ENCODE peak calls at places on chromosomes 1 and 21, in eight cellular contexts. One of them, this sample, is unnamed.

GRCh38 chr1:59236949-59237545 is 59.8 kb upstream of the FGGY start:
- DNase-seq in GOT3: no peak
- DNase-seq in aorta: no peak
- DNase-seq in C1 segment of cervical spinal cord: no peak
- DNase-seq in GM12878: no peak
- DNase-seq in cardiac muscle cell: no peak
- DNase-seq in head of caudate nucleus: no peak
- DNase-seq in GM10248: no peak
- DNase-seq in this sample: no peak

GRCh38 chr21:44304846-44305245 is 5.0 kb downstream of the PFKL start:
- DNase-seq in GM12878: no peak
- DNase-seq in cardiac muscle cell: peak
- DNase-seq in GM10248: peak
- DNase-seq in C1 segment of cervical spinal cord: peak
- DNase-seq in head of caudate nucleus: peak
- DNase-seq in GOT3: no peak
- DNase-seq in aorta: no peak
- DNase-seq in this sample: peak

GRCh38 chr1:228282329-228283042 is 74.6 kb downstream of the OBSCN start:
- DNase-seq in GM12878: no peak
- DNase-seq in C1 segment of cervical spinal cord: no peak
- DNase-seq in aorta: no peak
- DNase-seq in cardiac muscle cell: no peak
- DNase-seq in GOT3: no peak
- DNase-seq in head of caudate nucleus: no peak
- DNase-seq in GM10248: no peak
- DNase-seq in this sample: no peak

GRCh38 chr21:28754127-28754611 is 238.5 kb downstream of the LTN1 start:
- DNase-seq in cardiac muscle cell: peak
- DNase-seq in GM10248: no peak
- DNase-seq in GM12878: no peak
- DNase-seq in GOT3: no peak
- DNase-seq in C1 segment of cervical spinal cord: no peak
- DNase-seq in head of caudate nucleus: no peak
- DNase-seq in aorta: peak
- DNase-seq in this sample: peak

GRCh38 chr1:1181938-1182410 is 8.3 kb downstream of the TTLL10 start:
- DNase-seq in head of caudate nucleus: no peak
- DNase-seq in GM12878: no peak
- DNase-seq in aorta: peak
- DNase-seq in GM10248: no peak
- DNase-seq in GOT3: no peak
- DNase-seq in C1 segment of cervical spinal cord: no peak
- DNase-seq in cardiac muscle cell: no peak
- DNase-seq in this sample: no peak

GRCh38 chr1:185319152-185319501 is 2.1 kb upstream of the IVNS1ABP start:
- DNase-seq in GM10248: no peak
- DNase-seq in aorta: no peak
- DNase-seq in cardiac muscle cell: no peak
- DNase-seq in GM12878: no peak
- DNase-seq in GOT3: no peak
- DNase-seq in head of caudate nucleus: no peak
- DNase-seq in C1 segment of cervical spinal cord: no peak
- DNase-seq in this sample: no peak

GRCh38 chr1:44048816-44049215 is 17.6 kb upstream of the SLC6A9 start:
- DNase-seq in head of caudate nucleus: no peak
- DNase-seq in C1 segment of cervical spinal cord: no peak
- DNase-seq in GOT3: no peak
- DNase-seq in aorta: no peak
- DNase-seq in GM12878: no peak
- DNase-seq in cardiac muscle cell: peak
- DNase-seq in GM10248: no peak
- DNase-seq in this sample: no peak

GRCh38 chr1:84379128-84379527 is 19.2 kb upstream of the DNASE2B start:
- DNase-seq in cardiac muscle cell: peak
- DNase-seq in head of caudate nucleus: no peak
- DNase-seq in aorta: no peak
- DNase-seq in C1 segment of cervical spinal cord: no peak
- DNase-seq in GOT3: no peak
- DNase-seq in GM10248: no peak
- DNase-seq in GM12878: no peak
- DNase-seq in this sample: no peak

GRCh38 chr21:38802050-38803026 is 3.4 kb upstream of the ETS2 start:
- DNase-seq in C1 segment of cervical spinal cord: no peak
- DNase-seq in GM10248: no peak
- DNase-seq in aorta: no peak
- DNase-seq in head of caudate nucleus: no peak
- DNase-seq in GM12878: no peak
- DNase-seq in GOT3: no peak
- DNase-seq in cardiac muscle cell: no peak
- DNase-seq in this sample: no peak

GRCh38 chr1:88681223-88681622 is 2.9 kb upstream of the PKN2 start:
- DNase-seq in head of caudate nucleus: no peak
- DNase-seq in GM12878: no peak
- DNase-seq in aorta: no peak
- DNase-seq in GM10248: no peak
- DNase-seq in GOT3: no peak
- DNase-seq in cardiac muscle cell: no peak
- DNase-seq in C1 segment of cervical spinal cord: no peak
- DNase-seq in this sample: no peak

GRCh38 chr1:156894711-156895407 is 1.3 kb downstream of the PEAR1 start:
- DNase-seq in C1 segment of cervical spinal cord: no peak
- DNase-seq in head of caudate nucleus: no peak
- DNase-seq in GM12878: no peak
- DNase-seq in GOT3: no peak
- DNase-seq in cardiac muscle cell: peak
- DNase-seq in GM10248: no peak
- DNase-seq in aorta: no peak
- DNase-seq in this sample: no peak

GRCh38 chr1:12644829-12645228 is 944 bp downstream of the AADACL4 start:
- DNase-seq in C1 segment of cervical spinal cord: no peak
- DNase-seq in GOT3: no peak
- DNase-seq in cardiac muscle cell: no peak
- DNase-seq in GM12878: no peak
- DNase-seq in head of caudate nucleus: no peak
- DNase-seq in aorta: no peak
- DNase-seq in GM10248: no peak
- DNase-seq in this sample: no peak

GRCh38 chr1:39554277-39554676 is 22.3 kb downstream of the PABPC4 start:
- DNase-seq in aorta: no peak
- DNase-seq in GM12878: no peak
- DNase-seq in GOT3: no peak
- DNase-seq in C1 segment of cervical spinal cord: no peak
- DNase-seq in head of caudate nucleus: no peak
- DNase-seq in cardiac muscle cell: no peak
- DNase-seq in GM10248: no peak
- DNase-seq in this sample: no peak

GRCh38 chr1:29789221-29789909 is 553.0 kb downstream of the PTPRU start:
- DNase-seq in cardiac muscle cell: no peak
- DNase-seq in GM10248: no peak
- DNase-seq in aorta: no peak
- DNase-seq in GM12878: no peak
- DNase-seq in C1 segment of cervical spinal cord: no peak
- DNase-seq in GOT3: no peak
- DNase-seq in head of caudate nucleus: no peak
- DNase-seq in this sample: no peak

GRCh38 chr1:228004331-228004871 is 2.4 kb upstream of the WNT3A start:
- DNase-seq in GM12878: no peak
- DNase-seq in head of caudate nucleus: no peak
- DNase-seq in aorta: no peak
- DNase-seq in GOT3: no peak
- DNase-seq in C1 segment of cervical spinal cord: no peak
- DNase-seq in cardiac muscle cell: peak
- DNase-seq in GM10248: peak
- DNase-seq in this sample: no peak

GRCh38 chr1:86537928-86538695 is 8.8 kb upstream of the CLCA4 start:
- DNase-seq in C1 segment of cervical spinal cord: no peak
- DNase-seq in aorta: no peak
- DNase-seq in GM12878: no peak
- DNase-seq in cardiac muscle cell: peak
- DNase-seq in GM10248: no peak
- DNase-seq in head of caudate nucleus: no peak
- DNase-seq in GOT3: no peak
- DNase-seq in this sample: no peak

GRCh38 chr1:26771285-26771642 is 16.5 kb upstream of the PIGV start:
- DNase-seq in GM12878: no peak
- DNase-seq in head of caudate nucleus: no peak
- DNase-seq in C1 segment of cervical spinal cord: no peak
- DNase-seq in GOT3: no peak
- DNase-seq in GM10248: no peak
- DNase-seq in cardiac muscle cell: no peak
- DNase-seq in aorta: no peak
- DNase-seq in this sample: no peak

GRCh38 chr1:205663286-205663994 is 16.9 kb downstream of the SLC45A3 start:
- DNase-seq in GM10248: no peak
- DNase-seq in GOT3: no peak
- DNase-seq in head of caudate nucleus: no peak
- DNase-seq in GM12878: no peak
- DNase-seq in C1 segment of cervical spinal cord: no peak
- DNase-seq in aorta: no peak
- DNase-seq in cardiac muscle cell: no peak
- DNase-seq in this sample: no peak

GRCh38 chr1:85134583-85135455 is 66.0 kb downstream of the SYDE2 start:
- DNase-seq in GM10248: no peak
- DNase-seq in GOT3: no peak
- DNase-seq in aorta: no peak
- DNase-seq in C1 segment of cervical spinal cord: no peak
- DNase-seq in cardiac muscle cell: peak
- DNase-seq in head of caudate nucleus: no peak
- DNase-seq in GM12878: no peak
- DNase-seq in this sample: no peak

GRCh38 chr1:158496379-158496778 is 24.4 kb downstream of the OR10R2 start:
- DNase-seq in head of caudate nucleus: no peak
- DNase-seq in aorta: no peak
- DNase-seq in GOT3: no peak
- DNase-seq in GM10248: no peak
- DNase-seq in C1 segment of cervical spinal cord: no peak
- DNase-seq in cardiac muscle cell: peak
- DNase-seq in GM12878: no peak
- DNase-seq in this sample: no peak

GRCh38 chr1:188420177-188420576 is 1591.4 kb downstream of the PLA2G4A start:
- DNase-seq in GM12878: no peak
- DNase-seq in aorta: no peak
- DNase-seq in head of caudate nucleus: no peak
- DNase-seq in C1 segment of cervical spinal cord: no peak
- DNase-seq in GM10248: no peak
- DNase-seq in cardiac muscle cell: no peak
- DNase-seq in GOT3: no peak
- DNase-seq in this sample: no peak

GRCh38 chr1:173867141-173867752 is 542 bp downstream of the GAS5 start:
- DNase-seq in cardiac muscle cell: no peak
- DNase-seq in GM12878: no peak
- DNase-seq in GM10248: no peak
- DNase-seq in GOT3: no peak
- DNase-seq in head of caudate nucleus: no peak
- DNase-seq in C1 segment of cervical spinal cord: no peak
- DNase-seq in aorta: peak
- DNase-seq in this sample: no peak

GRCh38 chr1:31476891-31477846 is 64.2 kb downstream of the SERINC2 start:
- DNase-seq in GOT3: no peak
- DNase-seq in GM12878: peak
- DNase-seq in head of caudate nucleus: no peak
- DNase-seq in cardiac muscle cell: no peak
- DNase-seq in GM10248: no peak
- DNase-seq in C1 segment of cervical spinal cord: peak
- DNase-seq in aorta: no peak
- DNase-seq in this sample: no peak

GRCh38 chr1:66758247-66758755 is 6.0 kb downstream of the DYNLT5 start:
- DNase-seq in C1 segment of cervical spinal cord: no peak
- DNase-seq in aorta: no peak
- DNase-seq in GM10248: peak
- DNase-seq in GM12878: peak
- DNase-seq in head of caudate nucleus: no peak
- DNase-seq in GOT3: no peak
- DNase-seq in cardiac muscle cell: peak
- DNase-seq in this sample: no peak

GRCh38 chr1:204592246-204592948 is 76.2 kb downstream of the MDM4 start:
- DNase-seq in head of caudate nucleus: no peak
- DNase-seq in GOT3: no peak
- DNase-seq in GM10248: no peak
- DNase-seq in cardiac muscle cell: no peak
- DNase-seq in aorta: no peak
- DNase-seq in GM12878: no peak
- DNase-seq in C1 segment of cervical spinal cord: no peak
- DNase-seq in this sample: no peak

GRCh38 chr1:215899901-215900300 is 332.8 kb downstream of the KCTD3 start:
- DNase-seq in GM10248: no peak
- DNase-seq in GOT3: no peak
- DNase-seq in head of caudate nucleus: no peak
- DNase-seq in C1 segment of cervical spinal cord: no peak
- DNase-seq in cardiac muscle cell: no peak
- DNase-seq in GM12878: no peak
- DNase-seq in aorta: no peak
- DNase-seq in this sample: no peak

GRCh38 chr1:35656863-35657232 is 15.5 kb upstream of the PSMB2 start:
- DNase-seq in cardiac muscle cell: no peak
- DNase-seq in C1 segment of cervical spinal cord: no peak
- DNase-seq in GOT3: no peak
- DNase-seq in aorta: no peak
- DNase-seq in GM10248: no peak
- DNase-seq in GM12878: no peak
- DNase-seq in head of caudate nucleus: no peak
- DNase-seq in this sample: no peak

GRCh38 chr1:231969078-231969477 is 342.5 kb downstream of the DISC1 start:
- DNase-seq in cardiac muscle cell: no peak
- DNase-seq in GOT3: no peak
- DNase-seq in head of caudate nucleus: no peak
- DNase-seq in aorta: no peak
- DNase-seq in GM12878: no peak
- DNase-seq in GM10248: no peak
- DNase-seq in C1 segment of cervical spinal cord: no peak
- DNase-seq in this sample: no peak

GRCh38 chr21:14533555-14534400 is 12.3 kb downstream of the SAMSN1 start:
- DNase-seq in aorta: no peak
- DNase-seq in head of caudate nucleus: no peak
- DNase-seq in GM10248: peak
- DNase-seq in GOT3: no peak
- DNase-seq in C1 segment of cervical spinal cord: no peak
- DNase-seq in GM12878: peak
- DNase-seq in cardiac muscle cell: peak
- DNase-seq in this sample: no peak

GRCh38 chr1:177620636-177621190 is 349.1 kb downstream of the SEC16B start:
- DNase-seq in GM12878: no peak
- DNase-seq in GOT3: no peak
- DNase-seq in GM10248: no peak
- DNase-seq in aorta: no peak
- DNase-seq in cardiac muscle cell: no peak
- DNase-seq in C1 segment of cervical spinal cord: no peak
- DNase-seq in head of caudate nucleus: peak
- DNase-seq in this sample: no peak

GRCh38 chr21:42313501-42313969 is 1.7 kb downstream of the TFF3 start:
- DNase-seq in cardiac muscle cell: no peak
- DNase-seq in GM12878: no peak
- DNase-seq in head of caudate nucleus: no peak
- DNase-seq in GOT3: no peak
- DNase-seq in aorta: no peak
- DNase-seq in GM10248: no peak
- DNase-seq in C1 segment of cervical spinal cord: no peak
- DNase-seq in this sample: no peak

GRCh38 chr1:185570962-185571361 is 163.2 kb upstream of the HMCN1 start:
- DNase-seq in GM10248: no peak
- DNase-seq in GOT3: no peak
- DNase-seq in cardiac muscle cell: no peak
- DNase-seq in GM12878: no peak
- DNase-seq in C1 segment of cervical spinal cord: no peak
- DNase-seq in aorta: no peak
- DNase-seq in head of caudate nucleus: no peak
- DNase-seq in this sample: no peak

GRCh38 chr21:45303111-45303615 is 15.5 kb upstream of the POFUT2 start:
- DNase-seq in aorta: peak
- DNase-seq in cardiac muscle cell: no peak
- DNase-seq in C1 segment of cervical spinal cord: no peak
- DNase-seq in GM12878: no peak
- DNase-seq in GM10248: no peak
- DNase-seq in GOT3: no peak
- DNase-seq in head of caudate nucleus: no peak
- DNase-seq in this sample: no peak

GRCh38 chr1:167659440-167659839 is 29.4 kb downstream of the RCSD1 start:
- DNase-seq in GM12878: no peak
- DNase-seq in aorta: no peak
- DNase-seq in GM10248: no peak
- DNase-seq in C1 segment of cervical spinal cord: no peak
- DNase-seq in head of caudate nucleus: no peak
- DNase-seq in cardiac muscle cell: no peak
- DNase-seq in GOT3: no peak
- DNase-seq in this sample: no peak

This sample was measured in hypothalamus.